ENCODE peak calls at places on chromosomes 5 and 9, in four cellular contexts. One of them, this sample, is unnamed.

GRCh38 chr5:72032769-72033168 is 74.5 kb upstream of the MAP1B start:
- DNase-seq in breast epithelium: no peak
- DNase-seq in nephron progenitor cell: no peak
- DNase-seq in HepG2: no peak
- DNase-seq in this sample: no peak

GRCh38 chr5:143016777-143017374 is 246.7 kb downstream of the ARHGAP26 start:
- DNase-seq in breast epithelium: no peak
- DNase-seq in nephron progenitor cell: no peak
- DNase-seq in HepG2: no peak
- DNase-seq in this sample: no peak

GRCh38 chr9:91758491-91758981 is 191.5 kb downstream of the ROR2 start:
- DNase-seq in breast epithelium: no peak
- DNase-seq in nephron progenitor cell: peak
- DNase-seq in HepG2: peak
- DNase-seq in this sample: peak

GRCh38 chr5:154783774-154784460 is 28.7 kb downstream of the LARP1 start:
- DNase-seq in breast epithelium: no peak
- DNase-seq in nephron progenitor cell: no peak
- DNase-seq in HepG2: no peak
- DNase-seq in this sample: no peak

GRCh38 chr5:159851053-159851452 is 65.2 kb upstream of the ADRA1B start:
- DNase-seq in breast epithelium: no peak
- DNase-seq in nephron progenitor cell: no peak
- DNase-seq in HepG2: no peak
- DNase-seq in this sample: no peak

GRCh38 chr9:121713400-121714070 is 62.1 kb downstream of the DAB2IP start:
- DNase-seq in breast epithelium: no peak
- DNase-seq in nephron progenitor cell: no peak
- DNase-seq in HepG2: no peak
- DNase-seq in this sample: no peak

GRCh38 chr9:100739666-100740065 is 161.8 kb downstream of the CAVIN4 start:
- DNase-seq in breast epithelium: no peak
- DNase-seq in nephron progenitor cell: no peak
- DNase-seq in HepG2: no peak
- DNase-seq in this sample: no peak

GRCh38 chr9:122835313-122835731 is 6.9 kb upstream of the PDCL start:
- DNase-seq in breast epithelium: no peak
- DNase-seq in nephron progenitor cell: no peak
- DNase-seq in HepG2: peak
- DNase-seq in this sample: no peak

GRCh38 chr9:74696520-74696919 is 191.2 kb downstream of the TRPM6 start:
- DNase-seq in breast epithelium: no peak
- DNase-seq in nephron progenitor cell: no peak
- DNase-seq in HepG2: no peak
- DNase-seq in this sample: no peak

GRCh38 chr5:1402611-1403255 is 42.5 kb downstream of the SLC6A3 start:
- DNase-seq in breast epithelium: no peak
- DNase-seq in nephron progenitor cell: no peak
- DNase-seq in HepG2: no peak
- DNase-seq in this sample: no peak

GRCh38 chr5:57034517-57034916 is 82.6 kb upstream of the MIER3 start:
- DNase-seq in breast epithelium: no peak
- DNase-seq in nephron progenitor cell: no peak
- DNase-seq in HepG2: no peak
- DNase-seq in this sample: peak

GRCh38 chr9:109542922-109543321 is 44.8 kb upstream of the PTPN3 start:
- DNase-seq in breast epithelium: no peak
- DNase-seq in nephron progenitor cell: no peak
- DNase-seq in HepG2: no peak
- DNase-seq in this sample: no peak

GRCh38 chr5:170737591-170737990 is 45.9 kb upstream of the GABRP start:
- DNase-seq in breast epithelium: no peak
- DNase-seq in nephron progenitor cell: no peak
- DNase-seq in HepG2: no peak
- DNase-seq in this sample: no peak

GRCh38 chr9:35814106-35814840 is 569 bp downstream of the HINT2 start:
- DNase-seq in breast epithelium: peak
- DNase-seq in nephron progenitor cell: peak
- DNase-seq in HepG2: peak
- DNase-seq in this sample: no peak

GRCh38 chr5:62342476-62342837 is 36.5 kb downstream of the KIF2A start:
- DNase-seq in breast epithelium: no peak
- DNase-seq in nephron progenitor cell: no peak
- DNase-seq in HepG2: no peak
- DNase-seq in this sample: no peak

GRCh38 chr5:74116266-74116665 is 490.3 kb downstream of the ARHGEF28 start:
- DNase-seq in breast epithelium: no peak
- DNase-seq in nephron progenitor cell: no peak
- DNase-seq in HepG2: no peak
- DNase-seq in this sample: no peak

GRCh38 chr5:21680196-21680595 is 1172.9 kb downstream of the CDH12 start:
- DNase-seq in breast epithelium: no peak
- DNase-seq in nephron progenitor cell: no peak
- DNase-seq in HepG2: no peak
- DNase-seq in this sample: no peak

GRCh38 chr5:180643191-180643851 is 6.1 kb downstream of the FLT4 start:
- DNase-seq in breast epithelium: no peak
- DNase-seq in nephron progenitor cell: no peak
- DNase-seq in HepG2: no peak
- DNase-seq in this sample: no peak

GRCh38 chr5:160466889-160467554 is 45.4 kb downstream of the PTTG1 start:
- DNase-seq in breast epithelium: no peak
- DNase-seq in nephron progenitor cell: no peak
- DNase-seq in HepG2: peak
- DNase-seq in this sample: no peak

DNA sequence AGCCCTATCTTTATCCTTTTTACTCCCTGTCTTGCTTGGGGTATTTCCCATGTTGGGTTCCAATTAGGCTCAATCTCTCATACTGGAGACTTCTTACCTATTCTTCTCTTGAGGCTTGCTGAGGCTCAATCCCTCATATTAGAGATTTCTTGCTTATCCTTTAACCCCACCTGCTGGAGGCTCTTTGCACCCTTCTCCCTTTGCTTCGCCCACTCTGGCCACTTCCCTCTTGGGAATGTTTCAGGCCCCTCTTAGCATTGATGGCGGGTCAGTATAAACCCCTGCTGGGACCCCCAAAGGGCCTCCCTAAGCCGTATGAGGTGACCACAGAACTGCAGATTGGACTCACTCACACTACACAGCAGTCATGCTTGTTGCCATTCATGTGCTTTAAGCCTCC is 69.3 kb upstream of the CDK20 start:
- DNase-seq in breast epithelium: no peak
- DNase-seq in nephron progenitor cell: no peak
- DNase-seq in HepG2: no peak
- DNase-seq in this sample: no peak
- TF ChIP-seq CTCF in breast epithelium: no peak
- TF ChIP-seq CTCF in nephron progenitor cell: no peak
- TF ChIP-seq CTCF in HepG2: no peak
- TF ChIP-seq CTCF in this sample: no peak

DNA sequence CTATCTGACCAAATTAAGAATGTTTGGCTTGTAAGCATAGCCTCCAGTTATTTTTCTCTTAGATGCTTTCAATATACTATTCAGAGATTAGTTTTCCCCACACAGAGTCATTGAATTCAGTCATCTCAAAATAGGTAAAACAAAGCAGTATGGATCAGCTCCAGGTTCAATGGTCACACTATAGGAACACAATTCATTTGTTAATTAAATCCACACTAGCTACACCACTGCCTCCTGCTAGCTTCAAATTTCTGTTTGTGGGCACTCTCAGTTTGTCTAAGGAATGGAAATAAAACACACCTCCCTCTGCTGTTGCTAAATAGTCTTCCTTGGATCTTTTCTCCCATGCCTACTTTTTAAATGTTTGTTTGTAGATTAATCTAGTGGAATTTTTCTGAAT is 134.7 kb upstream of the TBCA start:
- DNase-seq in breast epithelium: no peak
- DNase-seq in nephron progenitor cell: no peak
- DNase-seq in HepG2: no peak
- DNase-seq in this sample: no peak
- TF ChIP-seq CTCF in breast epithelium: no peak
- TF ChIP-seq CTCF in nephron progenitor cell: no peak
- TF ChIP-seq CTCF in HepG2: no peak
- TF ChIP-seq CTCF in this sample: no peak

GRCh38 chr9:124840300-124840833 is 12.9 kb upstream of the WDR38 start:
- DNase-seq in breast epithelium: no peak
- DNase-seq in nephron progenitor cell: no peak
- DNase-seq in HepG2: peak
- DNase-seq in this sample: no peak
- TF ChIP-seq CTCF in breast epithelium: no peak
- TF ChIP-seq CTCF in nephron progenitor cell: no peak
- TF ChIP-seq CTCF in HepG2: peak
- TF ChIP-seq CTCF in this sample: peak

GRCh38 chr9:86637515-86637914 is 283.3 kb upstream of the TUT7 start:
- DNase-seq in breast epithelium: no peak
- DNase-seq in nephron progenitor cell: peak
- DNase-seq in HepG2: no peak
- DNase-seq in this sample: peak

GRCh38 chr9:86641970-86642369 is 287.8 kb upstream of the TUT7 start:
- DNase-seq in breast epithelium: no peak
- DNase-seq in nephron progenitor cell: no peak
- DNase-seq in HepG2: no peak
- DNase-seq in this sample: no peak

GRCh38 chr9:86639287-86639686 is 285.1 kb upstream of the TUT7 start:
- DNase-seq in breast epithelium: no peak
- DNase-seq in nephron progenitor cell: no peak
- DNase-seq in HepG2: no peak
- DNase-seq in this sample: no peak

GRCh38 chr9:86638109-86638508 is 283.9 kb upstream of the TUT7 start:
- DNase-seq in breast epithelium: no peak
- DNase-seq in nephron progenitor cell: no peak
- DNase-seq in HepG2: no peak
- DNase-seq in this sample: no peak

DNA sequence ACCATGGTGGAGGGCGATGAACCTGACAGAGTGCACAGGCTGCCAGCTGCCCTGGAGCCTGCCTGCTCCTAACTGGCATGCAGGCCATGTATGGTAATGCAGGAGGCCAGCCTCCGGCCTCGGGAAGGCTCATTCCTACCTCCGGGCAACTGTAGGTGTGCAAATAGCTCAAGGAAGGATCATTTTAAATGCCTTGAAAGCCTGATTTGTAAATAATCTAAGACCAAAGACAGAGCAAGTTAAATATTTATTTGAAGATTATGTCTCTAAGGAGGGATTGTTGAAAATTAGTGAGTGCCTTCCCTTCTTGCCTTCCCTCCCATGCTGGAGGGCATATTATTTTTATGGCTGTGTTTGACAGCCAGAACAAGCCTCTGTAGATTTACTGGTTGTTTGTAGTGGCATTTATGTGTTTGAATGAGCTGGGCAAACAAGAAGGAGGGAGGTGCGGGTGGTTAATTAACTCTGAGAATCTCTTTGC is 285.7 kb upstream of the TUT7 start:
- DNase-seq in breast epithelium: no peak
- DNase-seq in nephron progenitor cell: peak
- DNase-seq in HepG2: no peak
- DNase-seq in this sample: no peak
- TF ChIP-seq CTCF in breast epithelium: no peak
- TF ChIP-seq CTCF in nephron progenitor cell: no peak
- TF ChIP-seq CTCF in HepG2: no peak
- TF ChIP-seq CTCF in this sample: no peak

GRCh38 chr5:116573279-116573616 is 1.4 kb downstream of the SEMA6A start:
- DNase-seq in breast epithelium: no peak
- DNase-seq in nephron progenitor cell: peak
- DNase-seq in HepG2: no peak
- DNase-seq in this sample: no peak

GRCh38 chr5:116572375-116573278 is 2.0 kb downstream of the SEMA6A start:
- DNase-seq in breast epithelium: no peak
- DNase-seq in nephron progenitor cell: peak
- DNase-seq in HepG2: no peak
- DNase-seq in this sample: no peak

GRCh38 chr5:116575635-116576042 is 1.0 kb upstream of the SEMA6A start:
- DNase-seq in breast epithelium: no peak
- DNase-seq in nephron progenitor cell: peak
- DNase-seq in HepG2: no peak
- DNase-seq in this sample: no peak

GRCh38 chr5:116574682-116575634 is at the start of gene SEMA6A:
- DNase-seq in breast epithelium: peak
- DNase-seq in nephron progenitor cell: peak
- DNase-seq in HepG2: peak
- DNase-seq in this sample: peak

GRCh38 chr5:116573617-116574431 is 799 bp downstream of the SEMA6A start:
- DNase-seq in breast epithelium: no peak
- DNase-seq in nephron progenitor cell: peak
- DNase-seq in HepG2: no peak
- DNase-seq in this sample: no peak
- TF ChIP-seq CTCF in breast epithelium: no peak
- TF ChIP-seq CTCF in nephron progenitor cell: no peak
- TF ChIP-seq CTCF in HepG2: no peak
- TF ChIP-seq CTCF in this sample: no peak

GRCh38 chr5:9399094-9399493 is 146.8 kb downstream of the SEMA5A start:
- DNase-seq in breast epithelium: no peak
- DNase-seq in nephron progenitor cell: no peak
- DNase-seq in HepG2: no peak
- DNase-seq in this sample: no peak
- TF ChIP-seq CTCF in breast epithelium: no peak
- TF ChIP-seq CTCF in nephron progenitor cell: no peak
- TF ChIP-seq CTCF in HepG2: no peak
- TF ChIP-seq CTCF in this sample: no peak

GRCh38 chr5:132134384-132134783 is 60.8 kb downstream of the CSF2 start:
- DNase-seq in breast epithelium: no peak
- DNase-seq in nephron progenitor cell: no peak
- DNase-seq in HepG2: peak
- DNase-seq in this sample: no peak
- TF ChIP-seq CTCF in breast epithelium: no peak
- TF ChIP-seq CTCF in nephron progenitor cell: no peak
- TF ChIP-seq CTCF in HepG2: peak
- TF ChIP-seq CTCF in this sample: peak

GRCh38 chr9:136108648-136109266 is 9.9 kb downstream of the TMEM250 start:
- DNase-seq in breast epithelium: no peak
- DNase-seq in nephron progenitor cell: no peak
- DNase-seq in HepG2: no peak
- DNase-seq in this sample: no peak

GRCh38 chr9:136111190-136111589 is 7.5 kb downstream of the TMEM250 start:
- DNase-seq in breast epithelium: no peak
- DNase-seq in nephron progenitor cell: no peak
- DNase-seq in HepG2: no peak
- DNase-seq in this sample: no peak

GRCh38 chr9:136111910-136112309 is 6.8 kb downstream of the TMEM250 start:
- DNase-seq in breast epithelium: no peak
- DNase-seq in nephron progenitor cell: no peak
- DNase-seq in HepG2: no peak
- DNase-seq in this sample: no peak

GRCh38 chr9:136109351-136110081 is 9.2 kb downstream of the TMEM250 start:
- DNase-seq in breast epithelium: peak
- DNase-seq in nephron progenitor cell: peak
- DNase-seq in HepG2: no peak
- DNase-seq in this sample: peak

GRCh38 chr9:136110082-136111061 is 8.3 kb downstream of the TMEM250 start:
- DNase-seq in breast epithelium: no peak
- DNase-seq in nephron progenitor cell: no peak
- DNase-seq in HepG2: no peak
- DNase-seq in this sample: no peak
- TF ChIP-seq CTCF in breast epithelium: no peak
- TF ChIP-seq CTCF in nephron progenitor cell: no peak
- TF ChIP-seq CTCF in HepG2: peak
- TF ChIP-seq CTCF in this sample: peak

This sample was measured in osteocyte.